ENCODE peak calls at places on chromosomes 5 and 9, in seven cellular contexts. P, V, E, F, J, A and O are unnamed samples.

GRCh38 chr9:95508242-95508967 is 8.4 kb downstream of the PTCH1 start:
- DNase-seq in P (no peak), V (no peak), E (no peak), F (peak), J (no peak), A (no peak), O (no peak)

GRCh38 chr5:32909207-32909606 is 198.1 kb downstream of the NPR3 start:
- DNase-seq in P (no peak), V (no peak), E (no peak), F (no peak), J (no peak), A (peak), O (peak)

GRCh38 chr5:124844371-124844770 is 97.9 kb upstream of the ZNF608 start:
- DNase-seq in P (no peak), V (no peak), E (no peak), F (no peak), J (no peak), A (no peak), O (no peak)

GRCh38 chr9:15423328-15423985 is 781 bp downstream of the SNAPC3 start:
- DNase-seq in P (peak), V (peak), E (no peak), F (no peak), J (no peak), A (peak), O (peak)

GRCh38 chr5:66680804-66681203 is 84.6 kb downstream of the MAST4 start:
- DNase-seq in P (no peak), V (no peak), E (no peak), F (no peak), J (no peak), A (no peak), O (no peak)

GRCh38 chr9:15965246-15965745 is 412.5 kb downstream of the CCDC171 start:
- DNase-seq in P (no peak), V (no peak), E (no peak), F (no peak), J (no peak), A (no peak), O (no peak)

GRCh38 chr9:82082563-82082962 is 94.0 kb downstream of the SPATA31D1 start:
- DNase-seq in P (no peak), V (no peak), E (no peak), F (no peak), J (no peak), A (no peak), O (no peak)

GRCh38 chr5:56310711-56311204 is 77.6 kb upstream of the ANKRD55 start:
- DNase-seq in P (no peak), V (no peak), E (no peak), F (no peak), J (no peak), A (peak), O (no peak)

GRCh38 chr9:129834489-129835127 is 467 bp downstream of the C9orf78 start:
- DNase-seq in P (no peak), V (no peak), E (no peak), F (peak), J (no peak), A (no peak), O (peak)

GRCh38 chr5:12246016-12246415 is 341.8 kb upstream of the CTNND2 start:
- DNase-seq in P (no peak), V (no peak), E (no peak), F (no peak), J (no peak), A (no peak), O (no peak)

GRCh38 chr5:179889885-179890284 is 17.8 kb downstream of the TBC1D9B start:
- DNase-seq in P (no peak), V (no peak), E (no peak), F (no peak), J (no peak), A (no peak), O (no peak)

GRCh38 chr9:24413651-24414050 is 132.0 kb downstream of the IZUMO3 start:
- DNase-seq in P (peak), V (peak), E (no peak), F (no peak), J (no peak), A (no peak), O (no peak)

GRCh38 chr9:131095666-131096489 is 453 bp upstream of the AIF1L start:
- DNase-seq in P (no peak), V (no peak), E (no peak), F (peak), J (peak), A (no peak), O (peak)

GRCh38 chr5:1728846-1729245 is 70.8 kb downstream of the MRPL36 start:
- DNase-seq in P (no peak), V (no peak), E (peak), F (no peak), J (no peak), A (no peak), O (no peak)

GRCh38 chr9:76542360-76542759 is 83.4 kb downstream of the GCNT1 start:
- DNase-seq in P (peak), V (no peak), E (no peak), F (no peak), J (no peak), A (no peak), O (peak)

GRCh38 chr5:172303996-172304335 is 20.4 kb upstream of the UBTD2 start:
- DNase-seq in P (peak), V (no peak), E (no peak), F (no peak), J (no peak), A (no peak), O (no peak)

GRCh38 chr5:83471405-83472212 is at the start of gene VCAN:
- DNase-seq in P (peak), V (peak), E (peak), F (no peak), J (no peak), A (peak), O (peak)